ENCODE peak calls at places on chromosomes 4 and X, in six cellular contexts. O is sigmoid colon, P is OCI-LY7, Y is HCT116, I is cardiac muscle cell, S is left ventricle myocardium inferior. N is an unnamed sample.

GRCh38 chrX:80578518-80579105 is 158.4 kb downstream of the TENT5D start:
- DNase-seq in O (no peak), P (peak; percentile 5), Y (peak; percentile 10), I (peak; percentile 27), S (no peak), N (peak; percentile 8)

GRCh38 chr4:98341309-98341708 is 80.1 kb downstream of the RAP1GDS1 start:
- DNase-seq in O (no peak), P (peak; percentile 8), Y (no peak), I (peak; percentile 54), S (no peak), N (no peak)

GRCh38 chr4:54708339-54709279 is 50.9 kb downstream of the KIT start:
- DNase-seq in O (no peak), P (no peak), Y (no peak), I (no peak), S (no peak), N (no peak)

GRCh38 chrX:47648376-47648775 is 2.0 kb downstream of the ELK1 start:
- DNase-seq in O (no peak), P (no peak), Y (no peak), I (peak; percentile 32), S (no peak), N (no peak)

GRCh38 chr4:130356873-130357272 is 1260.9 kb downstream of the C4orf33 start:
- DNase-seq in O (no peak), P (no peak), Y (no peak), I (no peak), S (no peak), N (no peak)

GRCh38 chr4:132123870-132124623 is 1025.0 kb upstream of the PCDH10 start:
- DNase-seq in O (no peak), P (no peak), Y (peak; percentile 37), I (peak; percentile 18), S (no peak), N (no peak)

GRCh38 chrX:131792356-131792749 is 230.7 kb upstream of the STK26 start:
- DNase-seq in O (peak; percentile 96), P (no peak), Y (no peak), I (no peak), S (no peak), N (no peak)

GRCh38 chr4:1750381-1751154 is 29.2 kb downstream of the TACC3 start:
- DNase-seq in O (no peak), P (no peak), Y (no peak), I (no peak), S (no peak), N (no peak)

GRCh38 chr4:46329118-46329976 is 60.6 kb downstream of the GABRA2 start:
- DNase-seq in O (no peak), P (peak; percentile 13), Y (no peak), I (peak; percentile 77), S (no peak), N (peak; percentile 73)

GRCh38 chr4:149009223-149009622 is 567.0 kb upstream of the NR3C2 start:
- DNase-seq in O (no peak), P (no peak), Y (no peak), I (no peak), S (no peak), N (no peak)

GRCh38 chr4:180827610-180828009 is 1415.6 kb upstream of the TENM3 start:
- DNase-seq in O (no peak), P (no peak), Y (no peak), I (peak; percentile 23), S (no peak), N (no peak)

GRCh38 chrX:129678176-129678880 is 23.6 kb upstream of the APLN start:
- DNase-seq in O (peak; percentile 71), P (no peak), Y (no peak), I (no peak), S (peak; percentile 33), N (no peak)

GRCh38 chrX:20263474-20263873 is 3.2 kb downstream of the RPS6KA3 start:
- DNase-seq in O (no peak), P (peak; percentile 28), Y (no peak), I (peak; percentile 57), S (no peak), N (no peak)

GRCh38 chr4:139241086-139241783 is 38.8 kb downstream of the MGARP start:
- DNase-seq in O (no peak), P (peak; percentile 36), Y (no peak), I (no peak), S (no peak), N (no peak)

GRCh38 chr4:178937130-178937529 is 1494.9 kb upstream of the AGA start:
- DNase-seq in O (no peak), P (no peak), Y (peak; percentile 4), I (no peak), S (no peak), N (no peak)

GRCh38 chrX:135528274-135528673 is 7.8 kb downstream of the INTS6L start:
- DNase-seq in O (no peak), P (no peak), Y (no peak), I (no peak), S (no peak), N (no peak)

GRCh38 chrX:1591863-1592127 is 391 bp downstream of the AKAP17A start:
- DNase-seq in O (no peak), P (no peak), Y (no peak), I (no peak), S (no peak), N (no peak)

GRCh38 chrX:85977218-85977617 is 70.1 kb downstream of the CHM start:
- DNase-seq in O (no peak), P (peak; percentile 4), Y (no peak), I (no peak), S (no peak), N (no peak)

GRCh38 chr4:168643796-168644159 is 146.9 kb downstream of the PALLD start:
- DNase-seq in O (no peak), P (no peak), Y (no peak), I (no peak), S (no peak), N (no peak)
- H3K4me1 ChIP-seq in O (no peaks in the 10 kb centered on the region), P (no peaks in the 10 kb centered on the region), Y (peaks cover 86% of the 10 kb centered on the region), I (peaks cover 30% of the 10 kb centered on the region), S (peaks cover 82% of the 10 kb centered on the region), N (no peaks in the 10 kb centered on the region)

GRCh38 chrX:11210397-11210796 is 82.8 kb upstream of the AMELX start:
- DNase-seq in O (no peak), P (no peak), Y (no peak), I (peak; percentile 10), S (no peak), N (no peak)
- H3K4me3 ChIP-seq in O (no peak overlapping the region), P (no peak overlapping the region), Y (no peak overlapping the region), I (no peak overlapping the region), S (no peak overlapping the region), N (no peak overlapping the region)

GRCh38 chr4:41052287-41052686 is 162.1 kb downstream of the APBB2 start:
- DNase-seq in O (no peak), P (no peak), Y (no peak), I (no peak), S (no peak), N (no peak)
- TF ChIP-seq CTCF in O (no peak), P (no peak), Y (no peak), I (no peak), S (no peak), N (no peak)

DNA sequence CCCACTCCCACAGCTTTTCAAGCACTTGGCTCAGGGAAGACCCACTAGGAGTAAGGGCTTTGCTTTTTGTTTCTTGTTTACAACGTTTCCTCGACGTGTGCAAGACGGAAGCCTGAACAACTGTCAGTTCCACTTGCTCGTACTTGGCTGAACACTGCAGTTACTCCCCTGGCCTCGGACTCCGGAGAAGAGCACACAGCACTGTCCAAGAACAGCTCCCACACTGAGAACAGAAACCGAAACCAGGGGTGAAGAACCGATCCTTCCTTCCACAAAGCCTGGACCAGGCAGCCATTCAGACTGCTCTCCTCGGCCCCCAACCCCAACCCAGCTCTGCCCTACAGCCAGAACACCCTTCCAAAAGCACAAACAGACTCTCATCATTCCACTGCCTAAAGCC is 25.5 kb downstream of the IRF2 start:
- DNase-seq in O (peak; percentile 77), P (no peak), Y (no peak), I (peak; percentile 83), S (peak; percentile 52), N (no peak)
- H3K4me1 ChIP-seq in O (no peaks in the 10 kb centered on the region), P (peaks cover 35% of the 10 kb centered on the region), Y (peaks cover 2% of the 10 kb centered on the region), I (peaks cover 7% of the 10 kb centered on the region), S (peaks cover 100% of the 10 kb centered on the region), N (no peaks in the 10 kb centered on the region)

GRCh38 chrX:114584983-114585842 is 1.3 kb downstream of the HTR2C start:
- DNase-seq in O (no peak), P (no peak), Y (no peak), I (no peak), S (no peak), N (no peak)
- H3K4me3 ChIP-seq in O (no peak overlapping the region), P (no peak overlapping the region), Y (no peak overlapping the region), I (peak overlapping the region; percentile 49), S (no peak overlapping the region), N (no peak overlapping the region)

GRCh38 chr4:189178125-189178746 is 762.4 kb upstream of the FRG1 start:
- DNase-seq in O (no peak), P (no peak), Y (no peak), I (no peak), S (no peak), N (no peak)
- TF ChIP-seq CTCF in O (no peak), P (no peak), Y (no peak), I (no peak), S (no peak), N (no peak)

N was measured in Caco-2.